ENCODE peak calls at places on chromosomes 11 and 22, in five cellular contexts. E is endothelial cell, D is GM10248, K is heart left ventricle, L is prostate gland. I is an unnamed sample.

GRCh38 chr11:47551086-47551485 is 1.8 kb downstream of the CELF1 start:
- DNase-seq in E (no peak), D (peak), K (no peak), L (no peak), I (no peak)

GRCh38 chr11:12889243-12889642 is 119.9 kb upstream of the RASSF10 start:
- DNase-seq in E (no peak), D (no peak), K (no peak), L (no peak), I (no peak)

GRCh38 chr11:79092791-79093313 is 348.0 kb downstream of the TENM4 start:
- DNase-seq in E (no peak), D (no peak), K (peak), L (peak), I (peak)

GRCh38 chr11:60377737-60378136 is 595 bp upstream of the MS4A7 start:
- DNase-seq in E (no peak), D (peak), K (peak), L (no peak), I (no peak)

GRCh38 chr11:46352063-46352841 is 5.0 kb downstream of the DGKZ start:
- DNase-seq in E (peak), D (peak), K (no peak), L (no peak), I (peak)

GRCh38 chr11:104443387-104443786 is 279.4 kb upstream of the PDGFD start:
- DNase-seq in E (no peak), D (no peak), K (no peak), L (peak), I (no peak)

GRCh38 chr11:34620820-34621792 is at the start of gene EHF:
- DNase-seq in E (no peak), D (no peak), K (no peak), L (peak), I (peak)

GRCh38 chr11:46295312-46295995 is 18.0 kb downstream of the CREB3L1 start:
- DNase-seq in E (peak), D (peak), K (peak), L (peak), I (peak)

GRCh38 chr11:130042093-130042591 is 27.6 kb upstream of the APLP2 start:
- DNase-seq in E (no peak), D (no peak), K (no peak), L (no peak), I (peak)

GRCh38 chr11:132962026-132962425 is 570.3 kb downstream of the OPCML start:
- DNase-seq in E (no peak), D (no peak), K (no peak), L (no peak), I (no peak)

GRCh38 chr11:25737071-25737675 is 594.8 kb upstream of the ANO3 start:
- DNase-seq in E (no peak), D (no peak), K (no peak), L (no peak), I (no peak)

GRCh38 chr22:22408731-22409696 is 99.5 kb downstream of the ZNF280B start:
- DNase-seq in E (peak), D (peak), K (no peak), L (no peak), I (no peak)

GRCh38 chr11:43819926-43820325 is 60.7 kb upstream of the ALKBH3 start:
- DNase-seq in E (no peak), D (no peak), K (no peak), L (no peak), I (no peak)

GRCh38 chr11:33802414-33802950 is 28.2 kb upstream of the FBXO3 start:
- DNase-seq in E (peak), D (no peak), K (peak), L (peak), I (peak)

GRCh38 chr11:3132831-3133455 is 32.2 kb downstream of the OSBPL5 start:
- DNase-seq in E (no peak), D (no peak), K (peak), L (no peak), I (no peak)

GRCh38 chr11:104653011-104653806 is 245.1 kb downstream of the CASP12 start:
- DNase-seq in E (no peak), D (no peak), K (no peak), L (no peak), I (no peak)

GRCh38 chr11:22832315-22833041 is 2.9 kb upstream of the SVIP start:
- DNase-seq in E (no peak), D (no peak), K (no peak), L (no peak), I (no peak)

DNA sequence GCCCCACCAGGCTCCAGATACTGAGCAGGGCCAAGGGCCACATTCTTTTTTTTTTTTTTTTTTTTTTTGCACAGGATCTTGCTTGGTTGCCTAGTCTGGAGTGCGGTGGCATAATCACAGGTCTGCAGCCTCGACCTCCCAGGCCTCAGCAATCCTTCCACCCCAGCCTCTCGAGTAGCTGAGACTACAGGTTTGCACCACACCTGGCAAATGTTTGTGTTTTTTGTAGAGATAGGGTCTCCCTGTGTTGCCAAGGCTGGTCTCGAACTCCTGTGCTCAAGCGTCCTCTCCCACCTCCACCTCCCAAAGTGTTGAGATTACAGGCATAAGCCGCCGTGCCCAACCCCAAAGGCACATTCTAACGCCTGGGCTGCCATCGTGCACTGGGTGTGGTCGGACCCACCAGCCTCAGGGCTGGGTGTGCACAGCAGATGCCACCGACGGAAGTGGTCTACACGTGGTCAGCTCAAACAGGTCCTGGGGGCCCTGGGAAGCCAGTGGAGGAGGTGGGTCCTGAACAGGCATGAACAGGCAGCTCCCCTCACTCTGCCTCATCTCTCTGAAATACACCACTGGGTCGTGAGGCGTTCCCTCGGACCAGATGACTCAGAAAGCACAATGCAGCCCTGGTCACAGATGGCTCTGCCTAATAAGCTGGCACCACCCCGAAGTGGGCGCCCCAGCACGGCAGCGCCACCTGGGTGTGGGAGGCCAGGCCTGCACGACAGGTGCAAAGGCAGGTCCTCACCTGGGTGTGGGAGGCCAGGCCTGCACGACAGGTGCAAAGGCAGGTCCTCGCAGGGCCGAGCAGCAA is 5.1 kb upstream of the B4GALNT4 start:
- DNase-seq in E (no peak), D (no peak), K (no peak), L (peak), I (peak)
- TF ChIP-seq CTCF in E (no peak), D (peak), K (no peak), L (no peak), I (peak)

GRCh38 chr22:49703391-49703926 is 124.2 kb downstream of the BRD1 start:
- DNase-seq in E (no peak), D (no peak), K (no peak), L (no peak), I (no peak)

GRCh38 chr22:49702068-49702397 is 125.6 kb downstream of the BRD1 start:
- DNase-seq in E (no peak), D (no peak), K (no peak), L (no peak), I (no peak)

GRCh38 chr22:49699928-49700498 is 127.7 kb downstream of the BRD1 start:
- DNase-seq in E (no peak), D (no peak), K (no peak), L (no peak), I (no peak)

GRCh38 chr22:49699476-49699875 is 128.2 kb downstream of the BRD1 start:
- DNase-seq in E (no peak), D (no peak), K (no peak), L (no peak), I (no peak)

GRCh38 chr22:49701380-49702067 is 126.1 kb downstream of the BRD1 start:
- DNase-seq in E (no peak), D (no peak), K (no peak), L (no peak), I (no peak)
- TF ChIP-seq CTCF in E (peak), D (peak), K (peak), L (no peak), I (peak)

GRCh38 chr22:17266261-17266971 is 47.2 kb upstream of the ADA2 start:
- DNase-seq in E (peak), D (no peak), K (peak), L (no peak), I (no peak)

GRCh38 chr22:17269224-17269606 is 50.0 kb upstream of the ADA2 start:
- DNase-seq in E (no peak), D (no peak), K (no peak), L (no peak), I (no peak)

GRCh38 chr22:17267661-17268330 is 48.6 kb upstream of the ADA2 start:
- DNase-seq in E (no peak), D (no peak), K (no peak), L (no peak), I (no peak)

GRCh38 chr22:17269607-17270261 is 50.5 kb upstream of the ADA2 start:
- DNase-seq in E (no peak), D (no peak), K (no peak), L (no peak), I (no peak)

DNA sequence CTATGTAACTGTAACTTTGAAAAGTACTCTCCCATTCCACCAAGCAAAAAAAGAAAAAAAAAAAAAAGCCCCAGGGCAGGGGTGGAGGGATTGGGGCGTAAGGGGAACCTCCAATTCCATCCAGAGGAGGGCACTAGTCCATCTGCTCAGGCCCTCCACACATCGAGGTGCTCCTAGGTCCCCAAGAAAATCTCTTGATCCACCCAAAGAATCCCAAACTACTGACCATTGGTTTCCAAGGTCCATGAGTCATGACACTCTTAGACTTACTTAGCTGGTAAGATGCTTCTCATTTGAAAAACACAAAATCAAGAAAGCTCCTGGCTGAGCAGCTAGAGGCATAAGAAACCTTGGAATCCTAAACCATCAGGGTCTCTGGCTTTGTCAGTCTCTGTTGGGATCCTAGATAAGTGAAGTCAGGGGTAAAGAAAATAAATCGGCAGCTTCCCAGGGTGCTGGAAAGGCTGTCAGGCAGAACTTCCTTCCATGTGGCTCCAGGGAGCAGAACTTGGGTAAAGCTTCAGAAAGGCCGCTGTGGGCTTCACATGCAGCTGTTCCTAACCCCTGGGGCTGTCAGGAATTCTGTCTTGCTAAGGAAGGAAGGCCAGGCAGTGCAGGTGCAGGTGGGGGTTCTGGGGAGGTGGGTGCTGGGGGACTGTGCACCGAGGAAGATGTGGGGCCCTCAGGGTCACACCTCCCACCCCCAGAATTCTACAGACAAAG is 49.4 kb upstream of the ADA2 start:
- DNase-seq in E (no peak), D (no peak), K (no peak), L (no peak), I (no peak)
- TF ChIP-seq CTCF in E (no peak), D (no peak), K (peak), L (no peak), I (no peak)

GRCh38 chr22:46131151-46131587 is 19.2 kb upstream of the PPARA start:
- DNase-seq in E (peak), D (no peak), K (no peak), L (no peak), I (no peak)
- TF ChIP-seq CTCF in E (peak), D (no peak), K (peak), L (no peak), I (peak)

GRCh38 chr11:120931057-120931779 is 92.7 kb upstream of the TBCEL start:
- DNase-seq in E (no peak), D (no peak), K (no peak), L (no peak), I (no peak)

GRCh38 chr11:120929090-120929489 is 94.8 kb upstream of the TBCEL start:
- DNase-seq in E (no peak), D (no peak), K (no peak), L (no peak), I (no peak)

GRCh38 chr11:120932305-120932905 is 91.5 kb upstream of the TBCEL start:
- DNase-seq in E (no peak), D (no peak), K (no peak), L (no peak), I (no peak)

GRCh38 chr11:120928506-120929062 is 95.3 kb upstream of the TBCEL start:
- DNase-seq in E (no peak), D (no peak), K (no peak), L (no peak), I (no peak)

DNA sequence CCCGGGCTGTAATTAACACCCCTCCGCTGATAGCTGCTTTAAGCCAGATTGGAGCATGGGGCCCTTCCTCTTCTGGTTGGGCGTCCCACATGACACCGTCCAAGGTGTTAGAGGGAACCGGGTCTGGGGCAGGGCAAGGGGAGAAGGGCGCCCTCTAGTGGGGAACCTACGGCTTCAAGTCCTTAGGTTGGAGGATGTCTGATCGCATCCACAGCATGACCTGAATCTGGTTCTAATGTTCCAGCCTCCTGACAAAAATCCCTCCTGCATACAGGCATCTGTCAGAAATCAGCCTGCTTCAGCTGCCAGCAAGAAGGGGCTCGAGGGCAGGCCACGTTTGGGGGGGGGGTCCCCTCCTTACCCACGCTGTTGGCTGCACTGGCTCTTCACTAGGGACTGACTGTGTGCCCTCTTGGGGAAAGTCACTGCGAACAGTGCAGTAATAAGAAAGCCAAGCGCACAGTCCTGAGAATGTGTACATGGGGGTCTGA is 94.2 kb upstream of the TBCEL start:
- DNase-seq in E (peak), D (peak), K (no peak), L (peak), I (no peak)
- TF ChIP-seq CTCF in E (peak), D (peak), K (peak), L (peak), I (peak)

GRCh38 chr11:57323503-57324153 is 1.1 kb downstream of the TNKS1BP1 start:
- DNase-seq in E (no peak), D (no peak), K (no peak), L (no peak), I (no peak)
- TF ChIP-seq CTCF in E (no peak), D (no peak), K (peak), L (no peak), I (no peak)

DNA sequence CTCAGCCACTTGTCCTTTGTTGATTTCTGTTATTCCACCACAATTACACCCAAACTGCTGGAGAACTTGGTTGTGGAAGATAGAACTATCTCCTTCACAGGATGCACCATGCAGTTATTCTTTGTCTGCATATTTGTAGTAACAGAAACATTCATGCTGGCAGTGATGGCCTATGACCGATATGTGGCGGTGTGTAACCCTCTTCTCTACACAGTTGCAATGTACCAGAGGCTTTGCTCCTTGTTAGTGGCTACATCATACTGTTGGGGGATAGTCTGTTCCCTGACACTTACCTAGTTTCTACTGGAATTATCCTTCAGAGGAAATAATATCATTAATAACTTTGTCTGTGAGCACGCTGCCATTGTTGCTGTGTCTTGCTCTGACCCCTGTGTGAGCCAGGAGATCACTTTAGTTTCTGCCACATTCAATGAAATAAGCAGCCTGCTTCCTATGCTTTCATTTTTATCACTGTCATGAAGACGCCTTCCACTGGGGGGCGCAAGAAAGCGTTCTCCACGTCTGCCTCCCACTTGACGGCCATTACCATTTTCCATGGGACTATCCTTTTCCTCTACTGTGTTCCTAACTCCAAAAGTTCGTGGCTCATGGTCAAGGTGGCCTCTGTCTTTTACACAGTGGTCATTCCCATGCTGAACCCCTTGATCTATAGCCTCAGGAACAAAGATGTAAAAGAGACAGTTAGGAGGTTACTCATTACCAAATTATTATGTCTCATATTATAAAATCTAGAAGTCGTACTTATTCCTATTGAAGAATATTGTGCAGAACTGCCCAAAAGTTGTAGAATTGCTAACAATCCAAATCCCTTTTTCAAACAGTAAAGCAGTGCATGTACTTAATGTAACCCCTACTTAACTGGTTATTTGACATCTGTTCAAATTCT is 53.2 kb downstream of the OR4C6 start:
- DNase-seq in E (no peak), D (no peak), K (no peak), L (no peak), I (peak)
- TF ChIP-seq CTCF in E (peak), D (no peak), K (no peak), L (no peak), I (peak)

DNA sequence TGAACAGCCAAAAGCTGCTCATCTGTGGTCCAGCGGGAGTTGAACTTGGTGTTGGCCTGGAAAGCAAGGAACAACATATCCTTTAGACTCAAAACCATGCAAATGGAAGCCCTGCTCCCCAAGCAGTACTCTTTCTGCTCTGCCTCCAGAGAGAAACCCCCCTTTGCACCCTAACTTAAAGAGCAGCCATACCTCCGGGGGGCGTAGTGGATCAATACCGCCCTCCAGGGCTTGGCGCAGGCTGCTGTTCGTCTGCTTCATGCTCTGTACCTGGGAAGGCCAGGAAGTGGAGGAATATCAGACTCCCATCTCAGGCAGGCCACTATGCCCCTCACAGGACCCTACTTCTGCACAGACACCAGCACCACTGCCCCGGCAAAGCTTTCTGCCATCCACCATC is 4.3 kb downstream of the RCOR2 start:
- DNase-seq in E (no peak), D (no peak), K (no peak), L (no peak), I (no peak)
- TF ChIP-seq CTCF in E (no peak), D (no peak), K (no peak), L (no peak), I (no peak)

I was measured in PC-9.